ENCODE peak calls at places on chromosomes 1 and 21, in seven cellular contexts. One of them, this sample, is unnamed.

GRCh38 chr21:43015906-43016540 is 41.7 kb downstream of the PKNOX1 start:
- DNase-seq in PC-3: no peak
- DNase-seq in esophagus muscularis mucosa: no peak
- DNase-seq in endodermal cell: no peak
- DNase-seq in SK-N-SH: peak
- DNase-seq in HL-60: no peak
- DNase-seq in fibroblast of the aortic adventitia: no peak
- DNase-seq in this sample: no peak

GRCh38 chr1:41666991-41667631 is 182.6 kb upstream of the EDN2 start:
- DNase-seq in PC-3: peak
- DNase-seq in esophagus muscularis mucosa: no peak
- DNase-seq in endodermal cell: peak
- DNase-seq in SK-N-SH: no peak
- DNase-seq in HL-60: no peak
- DNase-seq in fibroblast of the aortic adventitia: no peak
- DNase-seq in this sample: peak

GRCh38 chr1:42214447-42214871 is 49.9 kb upstream of the GUCA2A start:
- DNase-seq in PC-3: peak
- DNase-seq in esophagus muscularis mucosa: no peak
- DNase-seq in endodermal cell: no peak
- DNase-seq in SK-N-SH: no peak
- DNase-seq in HL-60: peak
- DNase-seq in fibroblast of the aortic adventitia: peak
- DNase-seq in this sample: peak

GRCh38 chr1:106998431-106999002 is 58.0 kb upstream of the PRMT6 start:
- DNase-seq in PC-3: no peak
- DNase-seq in esophagus muscularis mucosa: no peak
- DNase-seq in endodermal cell: no peak
- DNase-seq in SK-N-SH: no peak
- DNase-seq in HL-60: no peak
- DNase-seq in fibroblast of the aortic adventitia: no peak
- DNase-seq in this sample: peak

GRCh38 chr21:17454315-17455027 is 58.4 kb upstream of the CXADR start:
- DNase-seq in PC-3: peak
- DNase-seq in esophagus muscularis mucosa: peak
- DNase-seq in endodermal cell: peak
- DNase-seq in SK-N-SH: peak
- DNase-seq in HL-60: peak
- DNase-seq in fibroblast of the aortic adventitia: peak
- DNase-seq in this sample: peak

GRCh38 chr1:235102993-235103411 is 25.6 kb downstream of the TOMM20 start:
- DNase-seq in PC-3: no peak
- DNase-seq in esophagus muscularis mucosa: no peak
- DNase-seq in endodermal cell: peak
- DNase-seq in SK-N-SH: no peak
- DNase-seq in HL-60: no peak
- DNase-seq in fibroblast of the aortic adventitia: no peak
- DNase-seq in this sample: no peak

GRCh38 chr1:110258734-110259133 is 48.6 kb downstream of the KCNC4 start:
- DNase-seq in PC-3: no peak
- DNase-seq in esophagus muscularis mucosa: no peak
- DNase-seq in endodermal cell: no peak
- DNase-seq in SK-N-SH: peak
- DNase-seq in HL-60: no peak
- DNase-seq in fibroblast of the aortic adventitia: no peak
- DNase-seq in this sample: no peak

GRCh38 chr1:208928335-208928734 is 655.2 kb upstream of the CAMK1G start:
- DNase-seq in PC-3: peak
- DNase-seq in esophagus muscularis mucosa: no peak
- DNase-seq in endodermal cell: no peak
- DNase-seq in SK-N-SH: no peak
- DNase-seq in HL-60: no peak
- DNase-seq in fibroblast of the aortic adventitia: no peak
- DNase-seq in this sample: no peak

DNA sequence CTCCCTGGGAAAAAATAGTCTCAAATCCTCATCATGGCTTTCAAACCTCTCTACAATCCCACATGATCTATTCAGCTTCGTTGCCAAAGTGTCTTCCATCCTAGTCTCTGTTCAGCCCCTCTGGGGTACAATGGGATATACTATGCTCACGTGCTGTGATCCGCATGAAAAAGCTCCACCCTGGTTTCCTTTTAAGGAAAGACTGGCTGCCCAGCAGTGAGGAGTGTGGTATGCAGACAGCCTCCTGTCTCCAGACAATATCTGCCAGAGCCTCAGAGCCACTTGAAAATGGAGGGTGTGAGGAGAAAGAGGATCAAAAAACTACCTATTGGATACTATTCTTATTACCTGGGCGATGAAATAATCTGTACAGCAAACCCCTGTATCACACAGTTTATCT is 194.5 kb downstream of the LHX8 start:
- DNase-seq in PC-3: no peak
- DNase-seq in esophagus muscularis mucosa: no peak
- DNase-seq in endodermal cell: no peak
- DNase-seq in SK-N-SH: no peak
- DNase-seq in HL-60: no peak
- DNase-seq in fibroblast of the aortic adventitia: no peak
- DNase-seq in this sample: no peak
- TF ChIP-seq CTCF in PC-3: no peak
- TF ChIP-seq CTCF in esophagus muscularis mucosa: no peak
- TF ChIP-seq CTCF in endodermal cell: no peak
- TF ChIP-seq CTCF in SK-N-SH: no peak
- TF ChIP-seq CTCF in HL-60: no peak
- TF ChIP-seq CTCF in fibroblast of the aortic adventitia: no peak
- TF ChIP-seq CTCF in this sample: no peak

DNA sequence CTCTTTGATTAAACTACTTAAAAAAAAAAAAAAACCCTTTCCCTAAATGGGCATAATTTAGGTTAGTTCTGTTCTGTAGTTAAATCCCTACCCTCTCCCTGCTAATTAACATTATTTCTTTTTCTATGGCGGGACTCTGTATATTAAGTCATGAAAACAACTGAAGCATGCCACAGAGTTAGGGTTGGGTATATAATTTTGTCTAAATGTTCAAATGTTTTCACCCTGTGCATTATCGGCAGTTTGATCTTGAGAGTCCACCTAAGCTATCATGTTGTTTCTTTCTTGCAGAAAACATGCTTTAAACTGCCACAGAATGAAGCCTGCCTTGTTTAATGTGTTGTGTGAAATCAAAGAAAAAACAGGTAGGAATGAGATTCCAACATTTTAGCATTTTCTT is 4.0 kb downstream of the PBX1 start:
- DNase-seq in PC-3: no peak
- DNase-seq in esophagus muscularis mucosa: no peak
- DNase-seq in endodermal cell: no peak
- DNase-seq in SK-N-SH: no peak
- DNase-seq in HL-60: no peak
- DNase-seq in fibroblast of the aortic adventitia: no peak
- DNase-seq in this sample: peak
- H3K4me3 ChIP-seq in PC-3: no peak
- H3K4me3 ChIP-seq in esophagus muscularis mucosa: peak
- H3K4me3 ChIP-seq in endodermal cell: peak
- H3K4me3 ChIP-seq in SK-N-SH: no peak
- H3K4me3 ChIP-seq in HL-60: no peak
- H3K4me3 ChIP-seq in fibroblast of the aortic adventitia: peak
- H3K4me3 ChIP-seq in this sample: peak

DNA sequence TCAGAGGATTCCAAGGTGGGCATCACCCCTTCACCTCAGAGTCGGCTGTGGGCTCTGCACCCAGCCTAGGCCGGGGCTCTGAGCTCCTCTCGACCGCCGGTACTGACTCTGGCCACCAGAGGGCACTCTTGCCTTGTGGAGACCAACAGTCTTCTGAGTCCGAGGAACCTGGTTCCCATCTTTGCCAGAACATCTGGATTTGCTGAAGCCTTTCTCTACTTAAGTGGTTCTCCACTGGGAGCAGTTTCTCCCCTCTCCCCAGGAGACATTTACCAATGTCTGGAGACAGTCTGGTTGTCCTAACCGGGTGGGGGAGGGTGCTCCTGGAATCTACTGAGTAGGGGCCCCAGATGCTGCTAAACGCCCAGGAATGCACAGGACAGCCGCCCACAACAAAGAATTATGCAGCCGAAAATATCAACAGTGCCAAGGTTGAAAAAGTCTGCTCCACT is 9.4 kb downstream of the ETV3L start:
- DNase-seq in PC-3: peak
- DNase-seq in esophagus muscularis mucosa: no peak
- DNase-seq in endodermal cell: peak
- DNase-seq in SK-N-SH: peak
- DNase-seq in HL-60: peak
- DNase-seq in fibroblast of the aortic adventitia: peak
- DNase-seq in this sample: peak
- TF ChIP-seq CTCF in PC-3: peak
- TF ChIP-seq CTCF in esophagus muscularis mucosa: peak
- TF ChIP-seq CTCF in endodermal cell: peak
- TF ChIP-seq CTCF in SK-N-SH: peak
- TF ChIP-seq CTCF in HL-60: peak
- TF ChIP-seq CTCF in fibroblast of the aortic adventitia: peak
- TF ChIP-seq CTCF in this sample: peak

GRCh38 chr1:2279210-2279639 is 51.1 kb downstream of the SKI start:
- DNase-seq in PC-3: no peak
- DNase-seq in esophagus muscularis mucosa: no peak
- DNase-seq in endodermal cell: peak
- DNase-seq in SK-N-SH: no peak
- DNase-seq in HL-60: no peak
- DNase-seq in fibroblast of the aortic adventitia: peak
- DNase-seq in this sample: no peak

GRCh38 chr1:2279882-2280281 is 51.8 kb downstream of the SKI start:
- DNase-seq in PC-3: no peak
- DNase-seq in esophagus muscularis mucosa: no peak
- DNase-seq in endodermal cell: no peak
- DNase-seq in SK-N-SH: no peak
- DNase-seq in HL-60: no peak
- DNase-seq in fibroblast of the aortic adventitia: no peak
- DNase-seq in this sample: no peak

GRCh38 chr1:2277741-2278488 is 49.8 kb downstream of the SKI start:
- DNase-seq in PC-3: no peak
- DNase-seq in esophagus muscularis mucosa: no peak
- DNase-seq in endodermal cell: no peak
- DNase-seq in SK-N-SH: no peak
- DNase-seq in HL-60: no peak
- DNase-seq in fibroblast of the aortic adventitia: no peak
- DNase-seq in this sample: peak

GRCh38 chr1:2276803-2277580 is 48.9 kb downstream of the SKI start:
- DNase-seq in PC-3: no peak
- DNase-seq in esophagus muscularis mucosa: no peak
- DNase-seq in endodermal cell: no peak
- DNase-seq in SK-N-SH: no peak
- DNase-seq in HL-60: no peak
- DNase-seq in fibroblast of the aortic adventitia: peak
- DNase-seq in this sample: peak

GRCh38 chr1:2278591-2279209 is 50.6 kb downstream of the SKI start:
- DNase-seq in PC-3: no peak
- DNase-seq in esophagus muscularis mucosa: no peak
- DNase-seq in endodermal cell: no peak
- DNase-seq in SK-N-SH: no peak
- DNase-seq in HL-60: no peak
- DNase-seq in fibroblast of the aortic adventitia: no peak
- DNase-seq in this sample: no peak
- H3K4me3 ChIP-seq in PC-3: no peak
- H3K4me3 ChIP-seq in esophagus muscularis mucosa: peak
- H3K4me3 ChIP-seq in endodermal cell: no peak
- H3K4me3 ChIP-seq in SK-N-SH: no peak
- H3K4me3 ChIP-seq in HL-60: no peak
- H3K4me3 ChIP-seq in fibroblast of the aortic adventitia: no peak
- H3K4me3 ChIP-seq in this sample: no peak

GRCh38 chr1:230365723-230366307 is 60.3 kb downstream of the PGBD5 start:
- DNase-seq in PC-3: no peak
- DNase-seq in esophagus muscularis mucosa: no peak
- DNase-seq in endodermal cell: no peak
- DNase-seq in SK-N-SH: no peak
- DNase-seq in HL-60: no peak
- DNase-seq in fibroblast of the aortic adventitia: no peak
- DNase-seq in this sample: no peak
- TF ChIP-seq CTCF in PC-3: peak
- TF ChIP-seq CTCF in esophagus muscularis mucosa: no peak
- TF ChIP-seq CTCF in endodermal cell: peak
- TF ChIP-seq CTCF in SK-N-SH: no peak
- TF ChIP-seq CTCF in HL-60: no peak
- TF ChIP-seq CTCF in fibroblast of the aortic adventitia: no peak
- TF ChIP-seq CTCF in this sample: no peak

DNA sequence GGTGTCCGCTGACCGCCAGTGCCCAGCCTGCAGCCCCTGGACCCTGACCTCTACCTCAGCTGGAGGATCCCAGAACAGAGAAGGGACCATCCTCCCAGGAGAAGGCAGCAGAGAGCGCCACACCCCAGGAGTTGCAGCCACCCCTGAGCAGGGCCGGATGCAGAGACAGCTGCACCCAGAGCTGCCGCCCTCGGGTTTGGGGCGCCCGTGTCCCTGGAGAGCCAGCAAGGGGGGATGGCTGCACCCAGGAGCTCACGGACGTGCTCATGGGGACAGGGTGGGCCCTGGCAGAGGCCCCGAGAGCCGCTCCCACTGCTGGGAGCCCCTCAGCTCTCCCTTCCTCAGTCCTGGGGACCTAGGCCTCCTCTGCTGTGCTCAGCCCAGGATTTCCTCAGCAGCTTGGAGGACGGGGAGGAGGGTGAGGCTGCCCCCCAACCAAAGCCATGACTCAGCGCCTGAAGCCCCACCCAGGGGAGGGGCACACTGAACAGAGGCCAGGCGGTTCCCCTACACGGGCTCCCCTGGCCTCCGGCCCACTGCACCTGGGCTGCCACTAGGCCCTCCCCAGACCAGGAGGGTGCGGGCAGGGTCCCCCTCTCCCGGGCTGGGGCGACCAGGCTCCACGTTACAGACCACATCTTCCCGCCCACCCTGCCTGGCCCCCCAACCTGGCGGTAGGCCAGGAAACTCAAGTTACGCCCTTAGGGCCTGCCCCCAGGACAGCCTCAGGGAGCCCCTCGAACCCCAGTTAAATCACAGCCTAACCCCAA is 2.2 kb downstream of the ACAP3 start:
- DNase-seq in PC-3: peak
- DNase-seq in esophagus muscularis mucosa: peak
- DNase-seq in endodermal cell: no peak
- DNase-seq in SK-N-SH: no peak
- DNase-seq in HL-60: peak
- DNase-seq in fibroblast of the aortic adventitia: peak
- DNase-seq in this sample: peak
- H3K4me3 ChIP-seq in PC-3: peak
- H3K4me3 ChIP-seq in esophagus muscularis mucosa: peak
- H3K4me3 ChIP-seq in endodermal cell: peak
- H3K4me3 ChIP-seq in SK-N-SH: peak
- H3K4me3 ChIP-seq in HL-60: peak
- H3K4me3 ChIP-seq in fibroblast of the aortic adventitia: peak
- H3K4me3 ChIP-seq in this sample: peak

This sample was measured in bronchial epithelial cell.